ENCODE peak calls at places on chromosomes 16 and 17, in ten cellular contexts. P is cardiac muscle cell; R is fibroblast of lung; W is lung; K is aorta; S is naive thymus-derived CD4-positive, alpha-beta T cell; F is pancreas; H is PC-9; G is ovary; J is left ventricle myocardium inferior. N is an unnamed sample.

GRCh38 chr17:65496801-65497200 is 64.6 kb downstream of the AXIN2 start:
- DNase-seq in P (no peak), F (no peak), W (no peak), J (no peak), S (no peak), G (no peak), R (no peak), H (no peak), K (no peak), N (no peak)

GRCh38 chr17:49216482-49216881 is 6.0 kb downstream of the ABI3 start:
- DNase-seq in R (no peak), K (no peak), W (no peak), J (no peak), G (no peak), H (no peak), P (no peak), S (no peak), F (no peak), N (no peak)

GRCh38 chr17:40371261-40371929 is 6.9 kb upstream of the GJD3 start:
- DNase-seq in R (no peak), P (no peak), S (no peak), H (no peak), G (no peak), J (no peak), W (no peak), F (no peak), K (no peak), N (peak; percentile 46)

GRCh38 chr16:47309581-47310312 is 151.1 kb downstream of the ITFG1 start:
- DNase-seq in P (no peak), G (no peak), S (no peak), H (no peak), J (no peak), K (no peak), W (no peak), R (peak; percentile 63), F (no peak), N (no peak)

GRCh38 chr16:63596716-63597115 is 1525.1 kb downstream of the CDH11 start:
- DNase-seq in P (no peak), J (no peak), F (no peak), W (no peak), R (no peak), S (no peak), K (no peak), H (no peak), G (no peak), N (no peak)

GRCh38 chr16:53055603-53056527 is 1.1 kb downstream of the CHD9 start:
- DNase-seq in K (no peak), J (no peak), W (peak; percentile 46), F (no peak), R (peak; percentile 82), P (peak; percentile 96), S (no peak), G (peak; percentile 52), H (peak; percentile 8), N (no peak)

GRCh38 chr16:46747777-46748651 is at the start of gene MYLK3:
- DNase-seq in R (no peak), P (peak; percentile 46), S (no peak), W (no peak), G (no peak), K (peak; percentile 70), J (peak; percentile 79), H (no peak), F (no peak), N (no peak)

GRCh38 chr17:82320956-82321927 is 3.8 kb upstream of the CD7 start:
- DNase-seq in K (no peak), F (peak; percentile 81), P (peak; percentile 28), W (no peak), R (no peak), H (peak; percentile 34), G (peak; percentile 57), J (no peak), S (peak; percentile 82), N (peak; percentile 83)

GRCh38 chr17:79951361-79952264 is 84.1 kb downstream of the TBC1D16 start:
- DNase-seq in R (peak; percentile 86), W (peak; percentile 64), J (peak; percentile 42), P (peak; percentile 94), F (peak; percentile 88), S (no peak), G (peak; percentile 75), K (peak; percentile 82), H (no peak), N (no peak)

GRCh38 chr16:2295056-2295798 is 27.3 kb upstream of the RNPS1 start:
- DNase-seq in R (no peak), H (no peak), P (no peak), W (no peak), G (no peak), S (no peak), J (no peak), K (no peak), F (no peak), N (no peak)

GRCh38 chr16:81491522-81492188 is 47.0 kb downstream of the CMIP start:
- DNase-seq in P (peak; percentile 49), S (no peak), K (peak; percentile 5), H (no peak), J (no peak), G (no peak), W (no peak), R (peak; percentile 60), F (no peak), N (no peak)
- H3K4me1 ChIP-seq in P (no peaks in the 10 kb centered on the region), S (no peaks in the 10 kb centered on the region), K (no peaks in the 10 kb centered on the region), H (peaks cover 42% of the 10 kb centered on the region), J (peaks cover 79% of the 10 kb centered on the region), G (peaks cover 12% of the 10 kb centered on the region), W (no peaks in the 10 kb centered on the region), R (peaks cover 3% of the 10 kb centered on the region), F (peaks cover 40% of the 10 kb centered on the region), N (peaks cover 6% of the 10 kb centered on the region)

DNA sequence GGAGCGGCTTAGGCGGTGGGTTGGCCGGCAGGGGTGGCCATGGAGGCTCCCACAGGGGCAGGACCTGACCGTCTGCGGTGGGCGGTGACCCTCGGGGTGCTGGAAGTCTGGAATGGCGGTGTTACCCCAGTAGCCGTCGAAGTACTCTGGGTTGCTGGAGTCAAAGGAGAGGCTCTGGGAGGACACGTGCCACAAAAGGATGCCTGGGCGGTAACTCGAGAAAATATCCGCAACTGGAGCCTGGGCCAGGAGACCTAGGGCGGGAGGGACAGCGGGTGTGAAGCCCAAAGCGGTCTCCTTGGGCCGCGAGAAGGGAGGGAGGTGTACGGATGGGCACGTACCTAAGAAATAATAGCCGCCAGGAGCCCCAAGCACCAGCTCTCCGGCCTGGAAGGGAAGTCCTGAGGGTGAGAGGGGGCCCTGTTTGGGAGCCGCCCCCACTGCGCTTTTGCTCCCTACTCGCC is 4.6 kb downstream of the ITGA2B start:
- DNase-seq in R (no peak), S (no peak), P (peak; percentile 25), K (peak; percentile 76), J (no peak), H (no peak), F (peak; percentile 75), W (no peak), G (no peak), N (no peak)
- H3K4me3 ChIP-seq in R (peak overlapping the region; percentile 23), S (peak overlapping the region; percentile 43), P (peak overlapping the region; percentile 35), K (peak overlapping the region; percentile 21), J (peak overlapping the region; percentile 72), H (peak overlapping the region; percentile 63), F (peak overlapping the region; percentile 53), W (peak overlapping the region; percentile 36), G (peak overlapping the region; percentile 53), N (no peak overlapping the region)

GRCh38 chr17:16002708-16003265 is 3.2 kb downstream of the TTC19 start:
- DNase-seq in K (no peak), H (no peak), S (no peak), P (no peak), J (no peak), R (no peak), F (no peak), W (no peak), G (no peak), N (no peak)

GRCh38 chr17:16001498-16001897 is 1.9 kb downstream of the TTC19 start:
- DNase-seq in S (no peak), K (no peak), F (no peak), P (no peak), G (no peak), J (no peak), H (no peak), W (no peak), R (no peak), N (no peak)

GRCh38 chr17:15999141-15999973 is at the start of the genes TTC19 and ZSWIM7:
- DNase-seq in F (peak; percentile 98), P (peak; percentile 97), R (peak; percentile 95), W (peak; percentile 98), G (peak; percentile 97), S (peak; percentile 88), J (peak; percentile 97), H (peak; percentile 98), K (peak; percentile 99), N (peak; percentile 90)

GRCh38 chr17:15998031-15998574 is 1.4 kb downstream of the ZSWIM7 start:
- DNase-seq in K (no peak), F (no peak), H (no peak), G (no peak), S (no peak), P (no peak), R (no peak), J (no peak), W (no peak), N (no peak)

GRCh38 chr17:15999974-16000827 is 577 bp downstream of the TTC19 start:
- DNase-seq in W (no peak), H (no peak), P (peak; percentile 44), F (no peak), K (no peak), S (peak; percentile 11), J (peak; percentile 38), G (peak; percentile 73), R (peak; percentile 41), N (no peak)
- H3K27ac ChIP-seq in W (peak overlapping the region; percentile 98), H (peak overlapping the region; percentile 97), P (peak overlapping the region; percentile 79), F (peak overlapping the region; percentile 93), K (peak overlapping the region; percentile 34), S (peak overlapping the region; percentile 86), J (peak overlapping the region; percentile 95), G (peak overlapping the region; percentile 98), R (peak overlapping the region; percentile 98), N (peak overlapping the region; percentile 76)

GRCh38 chr16:56980203-56980535 is 9.2 kb upstream of the NLRC5 start:
- DNase-seq in W (no peak), S (no peak), H (no peak), J (no peak), G (no peak), P (no peak), R (no peak), F (no peak), K (no peak), N (no peak)
- H3K4me1 ChIP-seq in W (no peaks in the 10 kb centered on the region), S (peaks cover 12% of the 10 kb centered on the region), H (peaks cover 20% of the 10 kb centered on the region), J (peaks cover 19% of the 10 kb centered on the region), G (no peaks in the 10 kb centered on the region), P (no peaks in the 10 kb centered on the region), R (peaks cover 2% of the 10 kb centered on the region), F (no peaks in the 10 kb centered on the region), K (no peaks in the 10 kb centered on the region), N (peaks cover 32% of the 10 kb centered on the region)